ENCODE peak calls at places on chromosomes 11 and 22, in ten cellular contexts. F, Y, U, E, K, Q, A, H, R and X are unnamed samples.
A peak's percentile ranks its signal among the peaks of the same experiment; 100 is the strongest.

GRCh38 chr22:37229012-37229804 is 14.9 kb downstream of the RAC2 start:
- DNase-seq in E (peak; percentile 92), Y (peak; percentile 54), Q (no peak), A (peak; percentile 83), K (no peak), U (no peak), H (peak; percentile 61), F (no peak), R (peak; percentile 54), X (no peak)

GRCh38 chr11:111871693-111872161 is 346 bp upstream of the ALG9 start:
- DNase-seq in A (no peak), K (no peak), U (no peak), F (no peak), Y (no peak), H (no peak), Q (no peak), E (no peak), R (peak; percentile 20), X (no peak)

GRCh38 chr11:118715245-118715807 is 35.9 kb upstream of the TREH start:
- DNase-seq in A (peak; percentile 26), K (peak; percentile 34), U (no peak), F (no peak), R (no peak), Q (no peak), Y (no peak), H (no peak), E (peak; percentile 54), X (no peak)

GRCh38 chr11:128653828-128654231 is 40.0 kb upstream of the FLI1 start:
- DNase-seq in A (no peak), R (no peak), U (peak; percentile 35), E (peak; percentile 30), H (no peak), Q (peak; percentile 47), K (peak; percentile 79), Y (peak; percentile 78), F (peak; percentile 74), X (peak; percentile 46)

GRCh38 chr11:86693501-86693900 is 21.1 kb upstream of the ME3 start:
- DNase-seq in Y (no peak), Q (no peak), A (no peak), H (no peak), R (no peak), U (no peak), K (no peak), F (no peak), E (peak; percentile 53), X (no peak)

GRCh38 chr22:46518038-46518437 is 19.4 kb downstream of the CELSR1 start:
- DNase-seq in R (no peak), K (no peak), E (no peak), A (no peak), Q (no peak), Y (no peak), H (no peak), U (no peak), F (no peak), X (no peak)

GRCh38 chr22:19571995-19572394 is 47.8 kb upstream of the CLDN5 start:
- DNase-seq in H (no peak), K (no peak), E (peak; percentile 5), F (no peak), R (no peak), U (no peak), Q (no peak), A (no peak), Y (no peak), X (no peak)

GRCh38 chr11:1402776-1403620 is 13.3 kb downstream of the BRSK2 start:
- DNase-seq in Y (no peak), Q (no peak), R (peak; percentile 79), F (no peak), A (no peak), K (no peak), H (no peak), E (no peak), U (no peak), X (no peak)

GRCh38 chr22:37742374-37743092 is 45.7 kb downstream of the TRIOBP start:
- DNase-seq in E (peak; percentile 88), Q (no peak), U (no peak), A (peak; percentile 95), H (peak; percentile 73), K (no peak), R (peak; percentile 81), F (peak; percentile 89), Y (no peak), X (no peak)

GRCh38 chr22:46934172-46934745 is 171.8 kb downstream of the TBC1D22A start:
- DNase-seq in K (no peak), H (no peak), E (no peak), R (no peak), Q (no peak), F (no peak), U (no peak), A (no peak), Y (no peak), X (no peak)

GRCh38 chr11:124763156-124763947 is 1.3 kb upstream of the ESAM start:
- DNase-seq in Y (peak; percentile 92), F (peak; percentile 86), U (peak; percentile 91), K (peak; percentile 85), Q (peak; percentile 88), A (peak; percentile 76), H (no peak), R (peak; percentile 76), E (peak; percentile 77), X (peak; percentile 98)

GRCh38 chr11:24233041-24233440 is 263.8 kb upstream of the LUZP2 start:
- DNase-seq in A (no peak), R (no peak), H (no peak), F (no peak), Y (no peak), Q (no peak), E (no peak), K (no peak), U (no peak), X (no peak)

GRCh38 chr11:64163951-64164350 is 2.0 kb downstream of the MACROD1 start:
- DNase-seq in U (no peak), Q (no peak), A (no peak), E (no peak), H (no peak), Y (no peak), R (no peak), F (no peak), K (no peak), X (no peak)

GRCh38 chr11:124923296-124923695 is 4.2 kb downstream of the HEPN1 start:
- DNase-seq in Y (no peak), A (no peak), U (no peak), R (no peak), E (no peak), Q (no peak), F (no peak), H (no peak), K (no peak), X (no peak)

GRCh38 chr11:73372371-73372993 is 3.7 kb upstream of the RELT start:
- DNase-seq in Y (no peak), K (no peak), F (no peak), R (peak; percentile 61), H (no peak), Q (no peak), E (no peak), A (peak; percentile 15), U (no peak), X (no peak)

GRCh38 chr11:30876656-30877371 is 290.7 kb upstream of the MPPED2 start:
- DNase-seq in H (no peak), A (no peak), K (no peak), Y (no peak), R (no peak), U (no peak), E (peak; percentile 16), Q (no peak), F (no peak), X (no peak)

DNA sequence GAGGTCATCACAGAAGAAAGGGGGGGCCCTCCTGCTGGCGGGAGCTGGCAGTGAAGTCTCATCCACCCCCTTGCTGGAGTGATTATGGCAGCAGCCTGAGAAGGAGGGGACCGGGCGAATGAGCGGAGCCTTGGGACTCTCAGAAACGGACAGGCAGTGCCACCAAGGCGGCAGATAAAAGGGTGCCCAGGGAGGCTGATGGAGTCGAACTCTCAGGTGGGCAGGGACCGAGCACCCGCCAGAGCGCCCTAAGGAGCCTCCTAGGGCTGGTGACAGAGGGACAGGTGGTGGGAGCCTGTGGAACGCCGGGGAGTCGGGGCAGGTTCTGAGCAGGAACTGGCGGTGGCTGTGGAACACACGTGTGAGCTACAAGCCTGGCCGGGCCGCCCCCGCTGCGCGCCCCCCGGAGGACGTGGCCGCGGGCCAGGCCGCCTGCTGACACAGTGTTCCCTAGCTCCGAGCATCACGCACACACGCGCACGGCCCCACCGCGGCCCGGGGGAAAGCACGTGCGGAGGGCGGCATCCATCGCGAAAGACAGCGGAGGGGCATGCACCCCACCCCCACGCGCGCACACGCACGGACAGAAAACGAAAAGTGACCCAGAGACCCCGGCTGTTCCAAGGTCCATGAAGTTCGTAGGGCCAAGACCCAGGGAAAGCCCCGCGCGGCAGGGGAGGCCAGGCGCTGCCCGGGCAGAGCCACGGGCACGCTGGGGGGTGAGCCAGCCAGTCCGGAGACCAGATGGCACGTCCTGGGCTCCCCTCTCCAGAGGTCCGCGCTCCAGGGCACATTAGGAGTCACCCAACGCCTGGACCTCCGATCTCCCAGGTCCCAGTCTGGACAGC is 1.0 kb downstream of the VWCE start:
- DNase-seq in R (peak; percentile 47), K (no peak), E (peak; percentile 64), U (peak; percentile 21), Y (peak; percentile 77), F (peak; percentile 85), Q (peak; percentile 65), H (no peak), A (peak; percentile 40), X (peak; percentile 61)
- TF ChIP-seq CTCF in R (no peak), K (no peak), E (no peak), U (no peak), Y (no peak), F (no peak), Q (no peak), H (no peak), A (no peak), X (no peak)

GRCh38 chr22:30008401-30008800 is 71.9 kb upstream of the HORMAD2 start:
- DNase-seq in Y (no peak), H (no peak), Q (no peak), E (no peak), F (no peak), A (no peak), K (no peak), R (no peak), U (no peak), X (no peak)
- H3K4me3 ChIP-seq in Y (no peak overlapping the region), H (no peak overlapping the region), Q (no peak overlapping the region), E (no peak overlapping the region), F (no peak overlapping the region), A (no peak overlapping the region), K (no peak overlapping the region), R (no peak overlapping the region), U (no peak overlapping the region), X (no peak overlapping the region)

GRCh38 chr11:93131709-93132108 is 66.1 kb downstream of the SLC36A4 start:
- DNase-seq in Y (no peak), U (no peak), K (no peak), F (no peak), Q (no peak), R (peak; percentile 46), A (peak; percentile 10), H (no peak), E (peak; percentile 3), X (no peak)
- TF ChIP-seq CTCF in Y (no peak), U (no peak), K (no peak), F (no peak), Q (no peak), R (peak; percentile 41), A (peak; percentile 24), H (no peak), E (no peak), X (no peak)

DNA sequence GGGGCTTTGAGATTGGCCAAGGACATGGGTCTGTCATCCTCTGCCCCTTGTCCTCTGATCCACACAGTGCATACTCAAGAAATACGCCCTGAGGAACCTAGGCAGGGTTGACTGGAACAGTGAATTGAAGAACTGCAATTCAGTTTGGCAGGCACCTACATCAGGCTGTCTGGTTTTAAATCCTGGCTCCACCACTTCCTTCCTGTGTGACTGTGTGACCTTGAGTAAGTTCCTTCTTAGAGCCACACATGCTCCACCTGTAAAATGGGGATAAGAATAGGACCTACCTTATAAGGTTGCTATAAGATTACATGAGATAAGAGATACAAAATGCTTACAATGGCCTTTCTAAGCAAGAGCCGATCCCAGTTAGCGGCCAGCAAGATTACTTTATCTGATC is 15.8 kb upstream of the TCF20 start:
- DNase-seq in K (no peak), R (peak; percentile 65), E (no peak), U (no peak), A (no peak), Q (no peak), F (no peak), H (no peak), Y (no peak), X (no peak)
- H3K4me3 ChIP-seq in K (no peak overlapping the region), R (no peak overlapping the region), E (no peak overlapping the region), U (no peak overlapping the region), A (no peak overlapping the region), Q (no peak overlapping the region), F (no peak overlapping the region), H (no peak overlapping the region), Y (no peak overlapping the region), X (no peak overlapping the region)